ENCODE peak calls at places on chromosomes 2 and 18, in seven cellular contexts. L is iPS DF 6.9, J is trophoblast cell, C is NCI-H1417 treated with DMSO at 0.1 percent for 48 hours, O is NCI-H774, P is Calu3, T is GM19239. Y is an unnamed sample.

GRCh38 chr2:46073540-46074018 is 223.6 kb upstream of the EPAS1 start:
- DNase-seq in C (no peak), O (no peak), T (no peak), L (no peak), P (peak), J (peak), Y (no peak)

GRCh38 chr2:52933878-52934277 is 833.7 kb upstream of the CHAC2 start:
- DNase-seq in L (no peak), T (no peak), P (no peak), O (no peak), J (no peak), C (no peak), Y (no peak)

GRCh38 chr2:42756150-42756549 is 7.8 kb downstream of the OXER1 start:
- DNase-seq in O (no peak), L (no peak), J (no peak), T (no peak), P (no peak), C (no peak), Y (no peak)

GRCh38 chr2:71710805-71711469 is 257.6 kb downstream of the DYSF start:
- DNase-seq in J (no peak), L (no peak), O (no peak), P (no peak), C (no peak), T (no peak), Y (no peak)

GRCh38 chr2:238302751-238303150 is 14.3 kb upstream of the PER2 start:
- DNase-seq in T (no peak), P (no peak), J (no peak), O (no peak), C (no peak), L (no peak), Y (no peak)

GRCh38 chr2:86764661-86765307 is 25.9 kb downstream of the CD8A start:
- DNase-seq in O (peak), L (peak), T (peak), C (no peak), P (peak), J (peak), Y (no peak)

GRCh38 chr2:65576278-65576677 is 143.9 kb upstream of the SPRED2 start:
- DNase-seq in L (no peak), O (no peak), P (no peak), T (no peak), J (no peak), C (no peak), Y (no peak)

GRCh38 chr2:19547321-19547720 is 188.9 kb upstream of the OSR1 start:
- DNase-seq in P (no peak), L (no peak), C (no peak), T (no peak), O (no peak), J (no peak), Y (no peak)

GRCh38 chr2:171244466-171244969 is 83.8 kb upstream of the TLK1 start:
- DNase-seq in C (no peak), J (no peak), P (no peak), L (no peak), T (no peak), O (no peak), Y (no peak)

GRCh38 chr2:237613679-237614078 is 13.7 kb upstream of the LRRFIP1 start:
- DNase-seq in C (no peak), P (no peak), L (no peak), T (no peak), J (no peak), O (no peak), Y (no peak)

GRCh38 chr18:26771524-26771923 is 94.0 kb downstream of the AQP4 start:
- DNase-seq in P (peak), T (no peak), C (no peak), O (no peak), J (no peak), L (no peak), Y (no peak)

GRCh38 chr18:46182633-46183401 is 78.6 kb downstream of the HAUS1 start:
- DNase-seq in P (no peak), C (no peak), J (no peak), O (no peak), T (no peak), L (no peak), Y (no peak)

GRCh38 chr2:52918551-52918950 is 849.1 kb upstream of the CHAC2 start:
- DNase-seq in T (no peak), C (no peak), O (no peak), P (no peak), J (no peak), L (no peak), Y (no peak)

GRCh38 chr2:40276076-40276475 is 175.8 kb downstream of the SLC8A1 start:
- DNase-seq in C (no peak), O (no peak), J (no peak), P (no peak), T (no peak), L (no peak), Y (no peak)

GRCh38 chr18:58896734-58897508 is 32.2 kb downstream of the ZNF532 start:
- DNase-seq in L (no peak), P (no peak), O (no peak), J (no peak), C (no peak), T (no peak), Y (no peak)

GRCh38 chr2:205270689-205271088 is 411.6 kb upstream of the NRP2 start:
- DNase-seq in C (no peak), T (no peak), O (no peak), L (no peak), J (no peak), P (peak), Y (no peak)

GRCh38 chr2:225400546-225400945 is 1.0 kb downstream of the NYAP2 start:
- DNase-seq in C (no peak), J (no peak), P (no peak), L (no peak), O (no peak), T (no peak), Y (no peak)

GRCh38 chr18:48678237-48679115 is 139.6 kb downstream of the CTIF start:
- DNase-seq in P (no peak), T (no peak), C (no peak), L (no peak), J (no peak), O (no peak), Y (no peak)

GRCh38 chr2:105873281-105873680 is 128.6 kb downstream of the NCK2 start:
- DNase-seq in T (no peak), O (no peak), J (no peak), C (no peak), L (no peak), P (no peak), Y (no peak)

GRCh38 chr2:217993817-217994459 is 8.9 kb downstream of the TNS1 start:
- DNase-seq in L (no peak), C (no peak), J (no peak), T (peak), O (no peak), P (peak), Y (no peak)

GRCh38 chr2:8597526-8598225 is 84.2 kb upstream of the ID2 start:
- DNase-seq in C (no peak), P (no peak), L (no peak), T (no peak), O (no peak), J (no peak), Y (no peak)

GRCh38 chr2:162732946-162733698 is 105.4 kb downstream of the KCNH7 start:
- DNase-seq in P (peak), T (no peak), O (peak), J (no peak), C (no peak), L (no peak), Y (no peak)

GRCh38 chr18:55323051-55323994 is 264.7 kb downstream of the TCF4 start:
- DNase-seq in P (no peak), O (no peak), C (peak), J (no peak), L (no peak), T (no peak), Y (no peak)

GRCh38 chr2:187504312-187504921 is 49.8 kb downstream of the TFPI start:
- DNase-seq in J (no peak), T (no peak), O (no peak), L (no peak), C (no peak), P (no peak), Y (no peak)

GRCh38 chr2:219079417-219079816 is 18.7 kb upstream of the IHH start:
- DNase-seq in C (no peak), P (no peak), L (no peak), O (no peak), J (no peak), T (no peak), Y (no peak)

GRCh38 chr18:12946549-12947354 is 1.1 kb upstream of the SEH1L start:
- DNase-seq in T (no peak), C (no peak), L (peak), O (no peak), P (peak), J (peak), Y (no peak)

GRCh38 chr18:45270289-45270771 is 344.9 kb upstream of the SLC14A2 start:
- DNase-seq in L (no peak), O (no peak), P (no peak), J (no peak), C (no peak), T (no peak), Y (no peak)

GRCh38 chr2:1010373-1011017 is 59.8 kb downstream of the SNTG2 start:
- DNase-seq in O (no peak), T (no peak), J (no peak), C (peak), P (no peak), L (no peak), Y (peak)

GRCh38 chr2:117942958-117943672 is 70.8 kb downstream of the CCDC93 start:
- DNase-seq in O (no peak), T (no peak), L (no peak), C (no peak), J (no peak), P (no peak), Y (no peak)

GRCh38 chr18:51039138-51040112 is 9.4 kb downstream of the SMAD4 start:
- DNase-seq in L (no peak), J (no peak), P (no peak), O (no peak), T (no peak), C (no peak), Y (no peak)

GRCh38 chr2:167069855-167070254 is 181.6 kb downstream of the XIRP2 start:
- DNase-seq in J (no peak), L (no peak), C (no peak), O (no peak), P (no peak), T (no peak), Y (no peak)

GRCh38 chr18:67010916-67011315 is 407.0 kb upstream of the CDH19 start:
- DNase-seq in L (no peak), C (no peak), P (no peak), T (no peak), J (no peak), O (no peak), Y (no peak)

GRCh38 chr2:163554864-163555263 is 180.9 kb downstream of the FIGN start:
- DNase-seq in L (no peak), J (no peak), P (no peak), C (no peak), T (no peak), O (no peak), Y (no peak)

GRCh38 chr2:128362889-128363228 is 44.2 kb upstream of the HS6ST1 start:
- DNase-seq in L (peak), P (no peak), T (no peak), O (no peak), C (no peak), J (peak), Y (no peak)

GRCh38 chr2:34570266-34570872 is 971.3 kb upstream of the FAM98A start:
- DNase-seq in P (no peak), L (peak), C (no peak), T (no peak), O (no peak), J (no peak), Y (no peak)

GRCh38 chr2:134927195-134927594 is 8.6 kb downstream of the CCNT2 start:
- DNase-seq in P (no peak), L (no peak), J (no peak), O (no peak), C (no peak), T (no peak), Y (no peak)

GRCh38 chr18:2857491-2858063 is 10.8 kb downstream of the EMILIN2 start:
- DNase-seq in T (no peak), J (peak), O (no peak), P (no peak), L (no peak), C (no peak), Y (no peak)

GRCh38 chr2:66390811-66391210 is 44.1 kb upstream of the MEIS1 start:
- DNase-seq in C (no peak), P (no peak), J (peak), O (no peak), L (no peak), T (no peak), Y (no peak)

Y was measured in NCI-H187.